ENCODE peak calls at places on chromosomes 12 and 14, in four cellular contexts. H is GM12878, N is K562, X is endothelial cell of umbilical vein. G is an unnamed sample.

GRCh38 chr14:68047910-68048309 is 228.3 kb downstream of the RAD51B start:
- DNase-seq in H (no peak), N (no peak), X (no peak), G (peak; percentile 77)

GRCh38 chr14:64646103-64646502 is 58.1 kb upstream of the PLEKHG3 start:
- DNase-seq in H (no peak), N (no peak), X (no peak), G (peak; percentile 71)

GRCh38 chr12:113048716-113049127 is 7.8 kb upstream of the DTX1 start:
- DNase-seq in H (no peak), N (peak; percentile 80), X (peak; percentile 49), G (peak; percentile 51)

GRCh38 chr12:127944211-127944899 is 322.6 kb upstream of the TMEM132C start:
- DNase-seq in H (no peak), N (no peak), X (no peak), G (no peak)

GRCh38 chr12:26651566-26652188 is 181.3 kb downstream of the ITPR2 start:
- DNase-seq in H (peak; percentile 21), N (peak; percentile 70), X (peak; percentile 75), G (peak; percentile 88)

GRCh38 chr12:26782372-26783132 is 50.4 kb downstream of the ITPR2 start:
- DNase-seq in H (no peak), N (no peak), X (no peak), G (no peak)

GRCh38 chr12:44459569-44459968 is 416.5 kb downstream of the NELL2 start:
- DNase-seq in H (no peak), N (no peak), X (no peak), G (no peak)

GRCh38 chr12:122064034-122064777 is 14.3 kb upstream of the MLXIP start:
- DNase-seq in H (peak; percentile 50), N (peak; percentile 99), X (peak; percentile 95), G (peak; percentile 90)

GRCh38 chr12:13666806-13667205 is 314.6 kb downstream of the GRIN2B start:
- DNase-seq in H (no peak), N (no peak), X (no peak), G (no peak)

GRCh38 chr14:73069585-73069984 is 11.3 kb downstream of the RBM25 start:
- DNase-seq in H (no peak), N (no peak), X (no peak), G (no peak)

GRCh38 chr12:39070775-39071174 is 165.4 kb upstream of the CPNE8 start:
- DNase-seq in H (no peak), N (no peak), X (no peak), G (no peak)

GRCh38 chr12:24840046-24840800 is 108.7 kb downstream of the BCAT1 start:
- DNase-seq in H (no peak), N (no peak), X (no peak), G (peak; percentile 80)

GRCh38 chr12:11555743-11556625 is 93.5 kb upstream of the ETV6 start:
- DNase-seq in H (no peak), N (no peak), X (no peak), G (no peak)

GRCh38 chr12:100661300-100661951 is 87.9 kb downstream of the GAS2L3 start:
- DNase-seq in H (no peak), N (no peak), X (peak; percentile 3), G (peak; percentile 49)

GRCh38 chr14:52583544-52583943 is 30.9 kb downstream of the GPR137C start:
- DNase-seq in H (no peak), N (no peak), X (no peak), G (peak; percentile 28)

GRCh38 chr12:131844656-131845055 is 16.5 kb downstream of the MMP17 start:
- DNase-seq in H (no peak), N (no peak), X (no peak), G (no peak)

GRCh38 chr12:131845121-131845520 is 16.9 kb downstream of the MMP17 start:
- DNase-seq in H (no peak), N (no peak), X (no peak), G (no peak)

GRCh38 chr12:131844140-131844539 is 15.9 kb downstream of the MMP17 start:
- DNase-seq in H (no peak), N (no peak), X (no peak), G (no peak)

GRCh38 chr12:131842169-131842568 is 14.0 kb downstream of the MMP17 start:
- DNase-seq in H (no peak), N (no peak), X (no peak), G (no peak)

GRCh38 chr12:131843527-131843926 is 15.3 kb downstream of the MMP17 start:
- DNase-seq in H (no peak), N (no peak), X (no peak), G (no peak)
- TF ChIP-seq FOS in H (no peak), N (no peak), X (no peak), G (no peak)

GRCh38 chr12:70074510-70074909 is 168.7 kb upstream of the CNOT2 start:
- DNase-seq in H (no peak), N (no peak), X (no peak), G (no peak)

GRCh38 chr12:70070494-70071007 is 172.7 kb upstream of the CNOT2 start:
- DNase-seq in H (no peak), N (no peak), X (no peak), G (no peak)

GRCh38 chr12:70069221-70069811 is 173.9 kb upstream of the CNOT2 start:
- DNase-seq in H (no peak), N (no peak), X (no peak), G (no peak)

DNA sequence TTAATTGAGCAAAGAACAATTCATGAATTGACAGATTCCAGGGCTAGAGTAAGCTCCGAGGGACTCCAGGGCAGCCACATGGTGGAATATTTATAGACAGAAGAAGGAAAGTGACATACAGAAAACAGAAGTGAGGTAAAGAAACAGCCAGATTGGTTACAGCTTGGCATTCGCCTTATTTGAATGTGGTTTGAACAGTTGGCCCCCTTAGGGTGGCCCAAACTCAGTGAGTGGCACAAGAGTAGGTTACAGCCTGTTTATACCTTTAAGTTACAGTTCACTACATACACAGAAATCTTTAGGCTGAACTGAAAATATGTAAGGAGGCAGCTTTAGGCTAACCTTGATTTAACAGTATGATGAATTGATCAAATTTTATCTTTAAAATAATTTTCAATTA is 174.5 kb upstream of the CNOT2 start:
- DNase-seq in H (no peak), N (no peak), X (no peak), G (no peak)
- H2AFZ ChIP-seq in H (no peak overlapping the region), N (no peak overlapping the region), X (no peak overlapping the region), G (no peak overlapping the region)

GRCh38 chr12:68804654-68805591 is 3.1 kb upstream of the MDM2 start:
- DNase-seq in H (no peak), N (no peak), X (no peak), G (no peak)
- TF ChIP-seq FOS in H (no peak), N (no peak), X (no peak), G (no peak)

GRCh38 chr14:98411154-98411553 is 860.8 kb downstream of the BCL11B start:
- DNase-seq in H (no peak), N (no peak), X (no peak), G (no peak)

GRCh38 chr14:98412431-98412830 is 859.6 kb downstream of the BCL11B start:
- DNase-seq in H (no peak), N (no peak), X (no peak), G (no peak)

GRCh38 chr14:98408713-98409112 is 863.3 kb downstream of the BCL11B start:
- DNase-seq in H (no peak), N (no peak), X (no peak), G (no peak)

GRCh38 chr14:98404811-98405210 is 867.2 kb downstream of the BCL11B start:
- DNase-seq in H (no peak), N (no peak), X (no peak), G (no peak)

DNA sequence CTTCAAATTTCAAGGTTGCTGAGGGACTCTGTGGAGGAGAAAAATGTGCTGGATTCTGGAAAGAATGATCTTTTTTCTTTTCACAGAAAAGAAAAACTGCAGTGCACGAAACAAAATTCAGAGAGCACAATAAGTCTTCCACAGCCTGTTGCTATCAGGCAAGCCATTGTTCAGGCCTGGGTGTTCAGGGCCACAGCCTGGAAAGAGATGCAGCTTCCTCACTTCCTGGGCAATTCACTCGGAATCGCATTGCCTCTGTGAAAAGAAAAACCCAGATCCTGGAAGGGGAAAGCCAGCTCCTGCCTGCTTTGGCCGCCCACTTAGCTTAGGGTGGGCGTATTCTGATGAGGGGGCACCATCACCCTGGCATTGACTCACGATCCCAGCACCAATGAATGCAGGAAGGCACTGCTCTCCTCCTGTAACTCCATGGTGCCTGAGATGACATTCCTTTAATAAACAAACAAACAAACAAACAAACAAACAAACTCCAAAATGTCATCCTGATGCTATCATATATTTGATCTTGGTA is 863.9 kb downstream of the BCL11B start:
- DNase-seq in H (no peak), N (no peak), X (no peak), G (no peak)
- H2AFZ ChIP-seq in H (no peak overlapping the region), N (no peak overlapping the region), X (no peak overlapping the region), G (no peak overlapping the region)

DNA sequence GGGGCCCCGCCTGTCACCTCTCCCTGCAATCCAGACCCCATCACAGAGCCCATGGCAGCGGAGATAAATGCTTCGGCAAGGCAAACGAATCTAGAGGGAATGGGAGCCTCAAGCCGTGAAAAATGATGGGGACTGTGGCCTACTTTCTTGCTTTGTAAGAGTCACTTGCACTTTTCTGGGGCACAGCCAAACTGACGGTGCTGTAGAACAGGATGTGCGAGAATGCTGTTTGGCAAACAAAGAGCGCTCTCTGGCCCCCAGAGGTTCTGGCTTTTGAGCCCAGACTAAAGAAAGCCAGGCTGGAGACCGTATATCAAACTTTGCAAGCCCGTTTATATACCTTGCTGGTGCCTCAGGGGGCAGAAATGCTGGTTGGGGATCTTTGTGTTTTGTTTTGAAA is 108.7 kb downstream of the CACNA1C start:
- DNase-seq in H (no peak), N (no peak), X (no peak), G (no peak)
- TF ChIP-seq FOS in H (no peak), N (no peak), X (no peak), G (no peak)

DNA sequence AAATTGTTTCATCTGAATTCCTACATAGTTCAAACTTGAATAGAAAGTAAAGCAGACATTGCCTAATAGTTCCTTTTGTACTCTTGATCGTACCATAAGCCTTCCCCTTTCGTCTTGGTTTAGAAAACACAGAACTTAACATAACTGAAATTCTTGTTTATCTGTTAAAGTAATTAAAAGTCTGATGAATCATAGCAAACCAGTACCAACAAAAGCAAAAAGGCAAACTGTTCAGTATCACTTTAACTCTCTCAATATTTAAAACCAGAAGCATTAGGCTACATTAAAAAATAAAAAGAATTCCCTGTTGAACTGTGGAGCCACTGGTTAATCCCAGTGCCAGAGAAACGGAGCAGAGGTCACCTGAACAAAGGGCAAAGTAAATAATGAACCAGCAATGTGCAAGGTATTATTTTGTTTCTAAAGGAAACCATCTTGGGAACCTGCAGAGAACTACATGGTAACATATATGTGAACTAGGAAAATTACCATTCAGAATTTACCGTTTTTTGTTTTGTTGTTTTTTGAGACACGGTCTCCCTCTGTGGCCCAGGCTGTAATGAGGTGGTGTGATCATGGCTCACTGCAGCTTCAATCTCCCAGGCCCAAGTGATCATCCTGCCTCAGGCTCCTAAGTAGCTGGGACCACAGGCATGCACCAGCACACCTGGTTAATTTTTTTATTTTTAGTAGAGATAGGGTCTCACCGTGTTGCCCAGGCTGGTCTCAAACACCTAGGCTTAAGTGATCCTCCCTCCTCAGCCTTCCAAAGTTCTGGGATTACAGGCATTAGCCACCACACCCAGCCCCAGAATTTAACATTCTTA is 17.1 kb upstream of the HIGD1C start:
- DNase-seq in H (no peak), N (no peak), X (no peak), G (peak; percentile 67)
- H2AFZ ChIP-seq in H (no peak overlapping the region), N (peak overlapping the region; percentile 42), X (peak overlapping the region; percentile 12), G (no peak overlapping the region)

GRCh38 chr12:114414866-114415524 is 9.1 kb upstream of the TBX5 start:
- DNase-seq in H (no peak), N (no peak), X (no peak), G (peak; percentile 68)
- TF ChIP-seq FOS in H (no peak), N (no peak), X (no peak), G (no peak)

G was measured in IMR-90.